ENCODE peak calls at places on chromosomes 1 and 21, in six cellular contexts. M, N, T, K, U and F are unnamed samples.

GRCh38 chr1:184656221-184656620 is 98.4 kb downstream of the EDEM3 start:
- DNase-seq in K (no peak), N (no peak), U (no peak), T (no peak), M (no peak), F (no peak)

GRCh38 chr1:156525856-156526479 is 25.4 kb upstream of the MEF2D start:
- DNase-seq in U (no peak), T (no peak), M (no peak), K (no peak), N (no peak), F (no peak)

GRCh38 chr21:42843021-42843420 is 36.3 kb downstream of the WDR4 start:
- DNase-seq in T (no peak), N (no peak), M (no peak), K (peak), U (no peak), F (no peak)

GRCh38 chr1:220827445-220828210 is 40.9 kb downstream of the MTARC1 start:
- DNase-seq in U (no peak), T (no peak), N (no peak), K (no peak), M (no peak), F (no peak)

GRCh38 chr21:16608209-16608830 is 878.5 kb downstream of the USP25 start:
- DNase-seq in U (no peak), M (no peak), T (peak), K (no peak), N (no peak), F (no peak)

GRCh38 chr1:37732111-37732780 is 32.7 kb downstream of the EPHA10 start:
- DNase-seq in K (peak), N (no peak), U (no peak), M (no peak), T (no peak), F (no peak)

GRCh38 chr1:37995773-37996379 is 6.1 kb upstream of the SF3A3 start:
- DNase-seq in U (peak), N (peak), M (peak), K (peak), T (peak), F (peak)

GRCh38 chr1:150060260-150060659 is 7.3 kb upstream of the VPS45 start:
- DNase-seq in M (no peak), U (no peak), K (no peak), N (no peak), T (no peak), F (no peak)

GRCh38 chr1:179121159-179121938 is 39.5 kb downstream of the TOR3A start:
- DNase-seq in T (peak), N (peak), K (no peak), U (no peak), M (peak), F (no peak)

GRCh38 chr1:194647118-194647517 is 1460.7 kb upstream of the B3GALT2 start:
- DNase-seq in M (no peak), T (no peak), K (no peak), U (no peak), N (no peak), F (no peak)

GRCh38 chr1:184947497-184948256 is 26.6 kb downstream of the NIBAN1 start:
- DNase-seq in M (no peak), T (no peak), K (no peak), N (no peak), U (no peak), F (no peak)

GRCh38 chr1:54285815-54286214 is 85.8 kb downstream of the MRPL37 start:
- DNase-seq in K (no peak), N (no peak), T (no peak), U (no peak), M (no peak), F (no peak)

GRCh38 chr1:47387921-47388509 is 28.1 kb upstream of the FOXE3 start:
- DNase-seq in N (no peak), M (no peak), U (no peak), K (no peak), T (no peak), F (no peak)

GRCh38 chr1:171988243-171988642 is 146.9 kb downstream of the DNM3 start:
- DNase-seq in N (no peak), U (no peak), K (no peak), T (no peak), M (no peak), F (no peak)

GRCh38 chr1:98391175-98391574 is 270.3 kb upstream of the SNX7 start:
- DNase-seq in M (no peak), N (no peak), U (no peak), T (no peak), K (no peak), F (no peak)

GRCh38 chr1:31862071-31862470 is 46.2 kb upstream of the SPOCD1 start:
- DNase-seq in N (no peak), T (no peak), K (no peak), U (no peak), M (no peak), F (no peak)

GRCh38 chr1:47696404-47696910 is 258.6 kb downstream of the FOXD2 start:
- DNase-seq in M (no peak), T (no peak), U (no peak), K (peak), N (no peak), F (no peak)

GRCh38 chr1:230867119-230867902 is 1.0 kb downstream of the C1orf198 start:
- DNase-seq in T (peak), N (peak), K (no peak), M (no peak), U (no peak), F (no peak)

DNA sequence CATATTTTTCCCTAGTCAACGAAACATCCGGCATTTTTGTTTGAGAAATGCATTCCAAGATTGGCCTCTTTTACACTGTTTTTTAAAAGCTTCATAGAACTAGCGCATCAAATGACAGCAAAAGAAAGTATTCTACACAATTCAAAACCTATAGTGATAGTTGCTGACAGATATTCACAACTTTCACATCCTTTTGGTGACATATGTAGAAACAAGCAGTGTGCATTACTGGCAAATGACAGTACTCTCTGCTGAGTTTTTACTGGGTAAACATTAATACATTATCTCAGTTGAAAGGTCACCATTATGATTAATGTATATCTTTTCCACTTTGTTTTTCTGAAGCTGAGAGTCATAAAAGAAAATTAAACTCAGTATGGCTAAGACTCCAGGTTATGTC is 135.4 kb upstream of the RGS18 start:
- DNase-seq in U (no peak), M (no peak), T (no peak), K (no peak), N (no peak), F (no peak)
- H3K4me3 ChIP-seq in U (no peak), M (no peak), T (no peak), K (no peak), N (no peak), F (no peak)

GRCh38 chr1:211469113-211469512 is 22.8 kb downstream of the RD3 start:
- DNase-seq in K (no peak), M (no peak), T (no peak), N (no peak), U (no peak), F (no peak)
- H3K4me3 ChIP-seq in K (no peak), M (no peak), T (no peak), N (no peak), U (no peak), F (no peak)

GRCh38 chr1:226123591-226124471 is 61.3 kb downstream of the H3-3A start:
- DNase-seq in M (no peak), T (no peak), N (no peak), K (peak), U (no peak), F (no peak)
- H3K4me3 ChIP-seq in M (no peak), T (no peak), N (no peak), K (no peak), U (no peak), F (no peak)

DNA sequence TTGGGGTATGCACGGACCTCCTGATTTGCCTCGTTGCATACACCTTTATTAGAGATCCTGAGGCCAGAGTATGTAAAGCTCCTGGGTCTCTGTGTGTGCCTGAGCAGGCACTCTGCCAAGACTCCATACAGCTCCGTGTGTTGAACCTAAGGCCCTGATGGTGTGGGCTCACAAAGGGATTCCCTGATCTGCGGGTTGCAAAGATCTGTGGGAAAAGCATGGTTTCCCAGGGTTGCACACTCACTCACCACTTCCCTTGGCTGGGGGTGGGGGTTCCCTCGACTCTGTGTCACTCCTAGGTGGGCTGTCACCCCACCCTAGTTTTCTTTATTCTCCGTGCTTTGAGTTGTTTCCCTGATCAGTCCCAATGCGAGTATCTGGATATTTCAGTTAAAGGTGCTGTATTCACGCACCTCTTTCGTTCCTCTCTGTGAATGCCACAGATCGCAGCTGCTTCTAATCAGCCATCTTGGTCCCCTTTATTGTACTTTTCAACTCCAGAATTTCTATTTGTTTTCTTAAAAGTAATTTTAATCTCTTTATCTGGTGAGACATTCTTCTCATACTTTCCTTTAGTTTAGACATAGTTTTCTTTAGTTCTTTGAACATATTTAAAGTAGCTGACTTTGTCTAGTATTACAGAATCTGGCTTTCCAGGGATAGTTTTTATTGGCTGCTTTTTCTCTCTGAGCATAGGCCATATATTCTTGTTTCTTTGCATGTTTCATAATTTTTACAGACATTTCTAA is 39.0 kb upstream of the F3 start:
- DNase-seq in N (peak), K (no peak), M (no peak), U (no peak), T (peak), F (no peak)
- H3K4me3 ChIP-seq in N (no peak), K (no peak), M (no peak), U (no peak), T (no peak), F (no peak)